ENCODE peak calls at places on chromosomes 7 and 10, in seven cellular contexts. N is lower leg skin, L is colonic mucosa, X is heart left ventricle, I is mesenchymal stem cell, V is neural crest cell, G is GM12865. T is an unnamed sample.

GRCh38 chr10:52071814-52072213 is 242.3 kb upstream of the DKK1 start:
- DNase-seq in N (no peak), L (no peak), X (peak; percentile 36), I (no peak), V (no peak), G (no peak), T (no peak)

GRCh38 chr7:91945476-91945875 is 4.8 kb downstream of the AKAP9 start:
- DNase-seq in N (no peak), L (no peak), X (no peak), I (peak; percentile 83), V (no peak), G (no peak), T (no peak)

GRCh38 chr7:116216956-116217570 is 6.7 kb downstream of the TES start:
- DNase-seq in N (no peak), L (no peak), X (no peak), I (peak; percentile 74), V (no peak), G (no peak), T (no peak)

GRCh38 chr7:121344497-121344896 is 15.7 kb downstream of the WNT16 start:
- DNase-seq in N (no peak), L (peak; percentile 40), X (no peak), I (no peak), V (no peak), G (no peak), T (no peak)

GRCh38 chr10:113108180-113108835 is 158.3 kb downstream of the TCF7L2 start:
- DNase-seq in N (no peak), L (peak; percentile 50), X (no peak), I (no peak), V (peak; percentile 85), G (no peak), T (peak; percentile 21)

GRCh38 chr10:21497177-21497807 is 28.2 kb downstream of the SKIDA1 start:
- DNase-seq in N (peak; percentile 83), L (peak; percentile 96), X (peak; percentile 96), I (peak; percentile 84), V (peak; percentile 57), G (peak; percentile 29), T (no peak)

GRCh38 chr7:106947244-106947728 is 82.2 kb downstream of the PIK3CG start:
- DNase-seq in N (peak; percentile 26), L (peak; percentile 49), X (peak; percentile 35), I (peak; percentile 83), V (peak; percentile 27), G (peak; percentile 67), T (peak; percentile 13)

GRCh38 chr7:84183741-84184140 is 10.8 kb downstream of the SEMA3A start:
- DNase-seq in N (no peak), L (no peak), X (no peak), I (no peak), V (no peak), G (no peak), T (no peak)

GRCh38 chr10:102744374-102745051 is 765 bp downstream of the WBP1L start:
- DNase-seq in N (peak; percentile 33), L (no peak), X (no peak), I (peak; percentile 40), V (no peak), G (peak; percentile 51), T (no peak)

GRCh38 chr7:151736403-151736909 is 140.5 kb downstream of the PRKAG2 start:
- DNase-seq in N (peak; percentile 63), L (peak; percentile 34), X (peak; percentile 85), I (peak; percentile 99), V (peak; percentile 47), G (no peak), T (no peak)

GRCh38 chr7:101363734-101364374 is 1.2 kb downstream of the COL26A1 start:
- DNase-seq in N (peak; percentile 21), L (peak; percentile 48), X (peak; percentile 67), I (peak; percentile 55), V (peak; percentile 72), G (peak; percentile 72), T (peak; percentile 72)

GRCh38 chr10:67306588-67307205 is 380.9 kb downstream of the LRRTM3 start:
- DNase-seq in N (no peak), L (no peak), X (no peak), I (peak; percentile 6), V (no peak), G (peak; percentile 24), T (no peak)

GRCh38 chr7:110929514-110930258 is 161.2 kb upstream of the LRRN3 start:
- DNase-seq in N (no peak), L (no peak), X (no peak), I (no peak), V (no peak), G (no peak), T (no peak)

GRCh38 chr7:81218480-81219106 is 299.7 kb upstream of the SEMA3C start:
- DNase-seq in N (no peak), L (no peak), X (no peak), I (no peak), V (no peak), G (no peak), T (no peak)

GRCh38 chr7:134351424-134351823 is 34.7 kb upstream of the SLC35B4 start:
- DNase-seq in N (no peak), L (no peak), X (no peak), I (no peak), V (no peak), G (no peak), T (no peak)

GRCh38 chr7:131189488-131189887 is 138.2 kb upstream of the MKLN1 start:
- DNase-seq in N (no peak), L (no peak), X (no peak), I (peak; percentile 24), V (no peak), G (no peak), T (peak; percentile 21)

GRCh38 chr7:65254061-65254460 is 119.6 kb upstream of the ZNF92 start:
- DNase-seq in N (no peak), L (no peak), X (no peak), I (no peak), V (no peak), G (no peak), T (no peak)

GRCh38 chr7:155927905-155928304 is 115.6 kb upstream of the SHH start:
- DNase-seq in N (no peak), L (no peak), X (no peak), I (no peak), V (no peak), G (no peak), T (no peak)

GRCh38 chr10:32877915-32878314 is 80.1 kb downstream of the ITGB1 start:
- DNase-seq in N (no peak), L (no peak), X (no peak), I (no peak), V (no peak), G (no peak), T (no peak)

GRCh38 chr7:1707756-1708611 is 37.9 kb downstream of the ELFN1 start:
- DNase-seq in N (no peak), L (no peak), X (no peak), I (no peak), V (no peak), G (no peak), T (no peak)

GRCh38 chr10:117360994-117361667 is 14.1 kb downstream of the PDZD8 start:
- DNase-seq in N (no peak), L (no peak), X (no peak), I (no peak), V (no peak), G (no peak), T (no peak)

GRCh38 chr10:23035569-23035968 is 59.8 kb upstream of the MSRB2 start:
- DNase-seq in N (no peak), L (no peak), X (no peak), I (peak; percentile 14), V (no peak), G (no peak), T (no peak)

GRCh38 chr10:102776779-102777417 is 33.1 kb downstream of the WBP1L start:
- DNase-seq in N (peak; percentile 89), L (peak; percentile 40), X (peak; percentile 93), I (peak; percentile 99), V (peak; percentile 61), G (no peak), T (peak; percentile 17)

GRCh38 chr7:84117304-84117703 is 77.3 kb downstream of the SEMA3A start:
- DNase-seq in N (no peak), L (no peak), X (no peak), I (no peak), V (no peak), G (no peak), T (no peak)

GRCh38 chr10:81179805-81180452 is 642.2 kb downstream of the SH2D4B start:
- DNase-seq in N (no peak), L (peak; percentile 33), X (no peak), I (peak; percentile 59), V (peak; percentile 1), G (peak; percentile 68), T (no peak)